ENCODE peak calls at places on chromosome 21, in nine cellular contexts. H, A, S, K, B, V, P, C and M are unnamed samples. For H3K27me3, the result is how much of the 10 kb centered on the place peaks cover.

GRCh38 chr21:44703731-44704635 is 7.0 kb downstream of the KRTAP10-12 start:
- DNase-seq in V (no peak), S (no peak), C (no peak), K (no peak), B (no peak), P (no peak), H (no peak), A (no peak), M (no peak)

GRCh38 chr21:41834252-41834925 is 44.8 kb downstream of the PRDM15 start:
- DNase-seq in C (no peak), H (no peak), A (no peak), S (no peak), V (no peak), P (no peak), B (no peak), K (peak), M (no peak)

GRCh38 chr21:41622831-41623548 is 115.0 kb upstream of the TMPRSS2 start:
- DNase-seq in B (no peak), A (no peak), V (peak), C (no peak), P (no peak), S (no peak), K (no peak), H (no peak), M (no peak)

GRCh38 chr21:45535341-45536081 is 6.7 kb downstream of the SLC19A1 start:
- DNase-seq in A (peak), B (no peak), V (no peak), K (peak), P (peak), H (peak), S (peak), C (no peak), M (no peak)

GRCh38 chr21:42962360-42963007 is 11.9 kb upstream of the PKNOX1 start:
- DNase-seq in P (no peak), B (no peak), K (peak), S (no peak), A (no peak), H (no peak), V (no peak), C (no peak), M (no peak)

GRCh38 chr21:42261832-42262200 is 42.9 kb downstream of the ABCG1 start:
- DNase-seq in P (no peak), S (no peak), H (no peak), K (no peak), B (no peak), C (no peak), A (no peak), V (no peak), M (no peak)

GRCh38 chr21:31161157-31161556 is 122.9 kb upstream of the KRTAP19-8 start:
- DNase-seq in H (no peak), S (no peak), C (peak), B (no peak), A (no peak), K (no peak), P (no peak), V (peak), M (no peak)

GRCh38 chr21:45076245-45076661 is 1.9 kb downstream of the ADARB1 start:
- DNase-seq in K (no peak), C (no peak), P (no peak), A (no peak), V (no peak), B (no peak), S (no peak), H (no peak), M (no peak)

GRCh38 chr21:39182484-39183271 is 573 bp downstream of the PSMG1 start:
- DNase-seq in B (no peak), S (no peak), H (peak), K (no peak), P (no peak), C (peak), V (no peak), A (no peak), M (no peak)

GRCh38 chr21:38979271-38980196 is 173.8 kb downstream of the ETS2 start:
- DNase-seq in A (no peak), K (no peak), P (no peak), B (no peak), H (no peak), V (peak), S (no peak), C (no peak), M (no peak)

GRCh38 chr21:38628426-38628825 is 130.1 kb upstream of the ERG start:
- DNase-seq in P (no peak), K (no peak), B (no peak), V (no peak), S (no peak), H (no peak), C (no peak), A (no peak), M (no peak)

DNA sequence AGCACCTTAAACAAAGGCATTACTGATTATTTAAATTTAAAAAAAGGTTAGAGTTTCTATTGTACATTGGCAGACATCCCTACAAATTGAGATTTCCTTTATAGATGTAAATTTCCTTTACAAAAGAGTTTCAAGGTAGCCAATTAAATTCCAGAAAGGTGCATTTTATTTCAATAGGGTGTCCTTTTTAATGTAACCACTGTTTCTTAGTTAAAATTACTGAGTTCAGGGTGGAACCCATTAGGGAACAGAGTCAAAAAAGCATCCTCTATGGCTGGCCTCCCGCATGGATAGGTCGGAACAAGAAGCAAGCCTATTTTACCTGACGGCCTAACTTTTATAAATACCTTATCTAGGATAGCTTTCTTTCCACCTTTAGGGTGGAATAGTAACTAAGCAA is 24.4 kb downstream of the TCP10L start:
- DNase-seq in K (no peak), V (no peak), H (no peak), A (no peak), S (no peak), P (no peak), B (no peak), C (no peak), M (no peak)
- H3K27me3 ChIP-seq in K (under half), V (under half), H (under half), A (under half), S (under half), P (under half), B (under half), C (under half), M (under half)

GRCh38 chr21:26171310-26172100 is 935 bp upstream of the APP start:
- DNase-seq in S (no peak), H (no peak), P (no peak), A (no peak), V (no peak), K (no peak), B (no peak), C (no peak), M (no peak)
- H3K4me3 ChIP-seq in S (peak), H (peak), P (peak), A (peak), V (peak), K (peak), B (peak), C (peak), M (no peak)

GRCh38 chr21:36583591-36583990 is 103.7 kb upstream of the CLDN14 start:
- DNase-seq in C (no peak), H (no peak), A (no peak), S (no peak), B (no peak), K (no peak), P (no peak), V (no peak), M (no peak)

GRCh38 chr21:36589352-36589971 is 109.5 kb upstream of the SIM2 start:
- DNase-seq in S (peak), C (no peak), A (peak), V (peak), P (peak), K (no peak), B (peak), H (peak), M (peak)

GRCh38 chr21:36587388-36587787 is 107.5 kb upstream of the CLDN14 start:
- DNase-seq in A (no peak), K (no peak), S (no peak), B (peak), P (no peak), H (no peak), C (no peak), V (no peak), M (no peak)

GRCh38 chr21:36579898-36580297 is 100.0 kb upstream of the CLDN14 start:
- DNase-seq in P (no peak), H (no peak), B (no peak), A (no peak), C (no peak), K (no peak), V (no peak), S (no peak), M (no peak)

DNA sequence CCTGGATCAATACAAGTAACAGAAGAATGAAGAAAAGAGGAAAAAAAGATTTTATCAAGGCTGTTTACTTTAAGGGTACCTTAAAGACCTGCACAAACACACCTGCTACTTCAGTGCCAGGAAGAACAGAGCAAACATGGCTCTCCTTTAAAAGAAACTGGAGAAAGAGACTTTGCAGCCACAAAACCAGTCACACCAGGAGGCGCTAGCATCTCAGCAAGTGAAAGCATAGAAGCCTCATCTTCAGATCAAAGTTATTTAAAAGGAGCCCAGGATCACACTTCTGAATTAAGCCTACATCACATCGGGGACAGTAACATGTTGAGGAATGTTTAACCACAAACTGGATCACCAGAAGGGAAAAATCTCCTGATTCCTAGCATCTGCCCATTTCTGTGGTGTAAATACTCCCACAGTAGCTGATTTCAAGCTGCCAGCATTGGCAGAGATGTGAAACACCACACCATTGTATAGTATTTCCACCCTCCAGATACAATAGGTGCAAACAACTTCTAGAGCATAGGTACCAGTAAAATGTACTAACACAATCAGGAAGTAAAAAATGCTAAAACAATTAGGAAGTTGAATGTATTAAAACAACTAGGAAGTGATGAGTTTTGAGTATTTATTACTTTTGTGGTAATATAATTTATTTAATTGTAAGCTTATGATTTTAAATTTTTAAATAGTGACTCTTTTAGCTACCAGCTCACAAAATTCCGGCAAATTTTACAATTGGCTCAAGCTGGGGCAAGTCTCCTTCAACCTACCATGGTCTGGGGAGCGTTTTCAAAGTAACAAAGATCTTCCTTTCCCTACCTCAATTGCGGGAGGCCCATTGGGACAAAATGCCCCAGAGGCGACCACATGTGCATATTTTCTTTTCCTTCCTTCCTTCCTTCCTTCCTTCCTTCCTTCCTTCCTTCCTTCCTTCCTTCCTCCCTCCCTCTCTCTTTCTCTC is 105.3 kb upstream of the CLDN14 start:
- DNase-seq in V (no peak), P (no peak), H (no peak), B (no peak), A (no peak), K (no peak), C (no peak), S (no peak), M (no peak)
- TF ChIP-seq CTCF in V (no peak), P (no peak), H (no peak), B (peak), A (no peak), K (no peak), C (no peak), S (no peak), M (peak)

GRCh38 chr21:16216595-16216994 is 486.8 kb downstream of the USP25 start:
- DNase-seq in A (no peak), C (no peak), H (no peak), S (no peak), V (no peak), P (no peak), K (no peak), B (no peak), M (no peak)
- H3K27me3 ChIP-seq in A (under half), C (under half), H (under half), S (under half), V (under half), P (under half), K (under half), B (under half), M (under half)

DNA sequence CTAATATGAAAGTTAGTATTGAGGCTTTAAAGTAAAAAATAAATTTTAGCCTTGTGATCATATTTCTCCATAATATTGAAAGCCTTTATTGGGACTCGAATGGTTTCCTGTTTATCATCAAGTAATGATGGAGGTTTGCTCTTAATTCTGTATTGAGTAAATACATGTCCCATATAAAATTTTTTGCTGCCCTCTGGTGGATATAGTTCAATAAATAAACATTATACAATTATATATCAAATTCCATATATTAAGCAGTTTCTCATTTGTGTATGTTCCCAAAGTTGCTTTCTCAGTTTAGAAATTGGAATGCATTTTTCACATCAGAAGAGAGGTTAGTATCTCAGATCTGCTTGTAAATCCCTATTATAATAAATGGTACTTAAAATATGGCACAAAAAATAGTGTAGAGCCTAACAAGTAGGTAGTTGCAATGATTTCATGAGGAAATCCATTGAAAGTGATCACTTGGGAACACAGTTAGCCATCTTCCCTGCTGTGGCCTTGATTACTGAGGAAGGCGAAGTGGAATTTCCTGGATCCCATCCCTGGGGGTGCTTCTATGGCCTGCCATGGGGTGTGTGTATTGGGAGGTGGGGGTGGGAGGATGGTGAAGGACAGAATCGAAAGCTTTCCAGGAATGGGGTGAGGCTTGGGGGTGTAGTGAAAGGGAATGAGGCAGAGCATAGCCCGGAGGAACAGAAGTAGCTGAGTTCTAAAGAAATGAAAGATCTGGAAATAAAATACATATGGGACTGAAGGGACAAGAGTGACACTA is 84.1 kb upstream of the C21orf91 start:
- DNase-seq in C (no peak), V (peak), P (no peak), K (no peak), S (no peak), B (no peak), H (no peak), A (no peak), M (peak)
- H3K4me3 ChIP-seq in C (no peak), V (no peak), P (no peak), K (no peak), S (no peak), B (no peak), H (no peak), A (no peak), M (no peak)